ENCODE peak calls at places on chromosomes 13 and 19, in nine cellular contexts. Z, M, C, Q, X, T, O, B and W are unnamed samples.

GRCh38 chr13:30796132-30796832 is 60.9 kb downstream of the ALOX5AP start:
- DNase-seq in O (peak), X (no peak), Z (no peak), T (no peak), Q (no peak), B (peak), M (no peak), C (no peak), W (no peak)

GRCh38 chr19:54806516-54806838 is 3.1 kb downstream of the KIR2DL4 start:
- DNase-seq in Q (no peak), B (no peak), X (no peak), Z (no peak), M (no peak), C (no peak), T (no peak), O (no peak), W (no peak)

GRCh38 chr19:49222011-49222410 is 64.4 kb downstream of the TRPM4 start:
- DNase-seq in B (peak), X (no peak), Q (no peak), M (no peak), Z (no peak), O (no peak), C (no peak), T (no peak), W (no peak)

GRCh38 chr13:36344886-36345437 is 1.2 kb downstream of the SPART start:
- DNase-seq in Z (no peak), C (no peak), X (no peak), Q (no peak), T (no peak), M (no peak), B (no peak), O (no peak), W (no peak)

GRCh38 chr13:27783111-27783510 is 9.2 kb upstream of the GSX1 start:
- DNase-seq in Z (no peak), C (no peak), B (peak), Q (no peak), M (no peak), T (no peak), O (no peak), X (no peak), W (no peak)

GRCh38 chr13:112624602-112625430 is 36.9 kb upstream of the TUBGCP3 start:
- DNase-seq in X (no peak), O (no peak), M (no peak), C (no peak), B (no peak), Q (no peak), Z (no peak), T (no peak), W (no peak)

GRCh38 chr13:98405690-98406344 is 171.1 kb downstream of the STK24 start:
- DNase-seq in O (no peak), Q (peak), X (no peak), M (no peak), C (no peak), B (no peak), T (no peak), Z (no peak), W (no peak)

GRCh38 chr19:31506102-31506501 is 156.9 kb upstream of the TSHZ3 start:
- DNase-seq in B (no peak), M (no peak), T (no peak), O (no peak), Q (no peak), X (no peak), C (no peak), Z (no peak), W (no peak)

GRCh38 chr13:56893843-56894242 is 246.9 kb upstream of the PRR20A start:
- DNase-seq in Z (no peak), B (no peak), X (no peak), C (no peak), M (no peak), O (no peak), Q (no peak), T (no peak), W (no peak)

GRCh38 chr13:27053902-27054595 is 117.6 kb downstream of the USP12 start:
- DNase-seq in M (no peak), Z (no peak), Q (no peak), B (peak), O (peak), T (no peak), X (no peak), C (no peak), W (no peak)

GRCh38 chr19:13906525-13906904 is 514 bp downstream of the CC2D1A start:
- DNase-seq in C (no peak), X (no peak), Z (no peak), Q (no peak), O (no peak), T (no peak), M (peak), B (peak), W (peak)

GRCh38 chr13:51541809-51542258 is 42.4 kb upstream of the WDFY2 start:
- DNase-seq in T (no peak), O (no peak), Z (no peak), C (no peak), Q (no peak), M (no peak), B (no peak), X (no peak), W (no peak)

GRCh38 chr13:93847162-93847561 is 620.6 kb downstream of the GPC6 start:
- DNase-seq in T (no peak), O (peak), M (no peak), Q (no peak), X (no peak), Z (no peak), B (peak), C (no peak), W (no peak)

GRCh38 chr19:16589917-16590316 is 17.7 kb upstream of the SLC35E1 start:
- DNase-seq in Z (no peak), X (no peak), Q (no peak), M (no peak), T (no peak), O (no peak), C (no peak), B (no peak), W (peak)

GRCh38 chr13:110559429-110559943 is 2.0 kb downstream of the RAB20 start:
- DNase-seq in B (peak), C (no peak), M (no peak), X (no peak), T (no peak), Q (no peak), O (peak), Z (no peak), W (no peak)